ENCODE peak calls at places on chromosomes 7 and 10, in six cellular contexts. C is GM23248, W is PC-3, S is neural progenitor cell, M is MM.1S, Y is SK-N-SH. D is an unnamed sample. For H3F3A, the result is how much of the 10 kb centered on the place peaks cover.

GRCh38 chr7:84085147-84085546 is 109.4 kb downstream of the SEMA3A start:
- DNase-seq in C (peak), W (peak), S (no peak), M (no peak), Y (no peak), D (no peak)

GRCh38 chr10:113704637-113705343 is 25.1 kb downstream of the CASP7 start:
- DNase-seq in C (peak), W (peak), S (peak), M (peak), Y (peak), D (peak)

GRCh38 chr7:73701357-73701995 is 18.0 kb downstream of the STX1A start:
- DNase-seq in C (peak), W (peak), S (peak), M (no peak), Y (peak), D (peak)

GRCh38 chr7:90613088-90613498 is 17.0 kb downstream of the CDK14 start:
- DNase-seq in C (peak), W (no peak), S (no peak), M (no peak), Y (no peak), D (no peak)

GRCh38 chr10:89646833-89647570 is 2.0 kb upstream of the PANK1 start:
- DNase-seq in C (no peak), W (no peak), S (peak), M (no peak), Y (no peak), D (no peak)

GRCh38 chr10:67809107-67809506 is 28.9 kb downstream of the DNAJC12 start:
- DNase-seq in C (no peak), W (no peak), S (no peak), M (no peak), Y (no peak), D (peak)

GRCh38 chr7:123355576-123356195 is 155.9 kb upstream of the SLC13A1 start:
- DNase-seq in C (no peak), W (peak), S (peak), M (no peak), Y (no peak), D (peak)

GRCh38 chr10:22043327-22043633 is 39.8 kb upstream of the DNAJC1 start:
- DNase-seq in C (no peak), W (no peak), S (no peak), M (no peak), Y (no peak), D (no peak)

GRCh38 chr10:51700228-51700835 is 937 bp upstream of the CSTF2T start:
- DNase-seq in C (peak), W (peak), S (peak), M (peak), Y (no peak), D (peak)

GRCh38 chr10:108801775-108802516 is 1121.4 kb downstream of the XPNPEP1 start:
- DNase-seq in C (peak), W (peak), S (no peak), M (no peak), Y (no peak), D (no peak)

GRCh38 chr10:42933454-42934340 is 143.2 kb upstream of the RET start:
- DNase-seq in C (no peak), W (no peak), S (peak), M (no peak), Y (peak), D (peak)

GRCh38 chr10:76732306-76732705 is 905.3 kb downstream of the KCNMA1 start:
- DNase-seq in C (no peak), W (no peak), S (no peak), M (no peak), Y (no peak), D (no peak)

GRCh38 chr7:43572516-43573049 is 10.3 kb upstream of the STK17A start:
- DNase-seq in C (peak), W (peak), S (no peak), M (peak), Y (no peak), D (no peak)

GRCh38 chr7:96414931-96415292 is 93.0 kb upstream of the SLC25A13 start:
- DNase-seq in C (peak), W (peak), S (peak), M (peak), Y (peak), D (peak)

GRCh38 chr7:91005024-91005423 is 259.2 kb upstream of the FZD1 start:
- DNase-seq in C (no peak), W (no peak), S (no peak), M (no peak), Y (no peak), D (no peak)

GRCh38 chr7:134514663-134515062 is 12.7 kb upstream of the AKR1B10 start:
- DNase-seq in C (peak), W (peak), S (peak), M (peak), Y (peak), D (peak)

GRCh38 chr7:33841031-33841430 is 64.3 kb upstream of the BMPER start:
- DNase-seq in C (no peak), W (no peak), S (no peak), M (no peak), Y (no peak), D (no peak)

GRCh38 chr10:57218382-57218781 is 857.3 kb upstream of the ZWINT start:
- DNase-seq in C (no peak), W (peak), S (no peak), M (no peak), Y (no peak), D (no peak)

GRCh38 chr7:131244259-131244852 is 83.3 kb upstream of the MKLN1 start:
- DNase-seq in C (peak), W (peak), S (no peak), M (no peak), Y (peak), D (peak)

GRCh38 chr10:132456881-132457280 is 59.9 kb downstream of the PWWP2B start:
- DNase-seq in C (no peak), W (no peak), S (no peak), M (no peak), Y (no peak), D (no peak)

GRCh38 chr10:51468424-51468823 is 231.0 kb downstream of the CSTF2T start:
- DNase-seq in C (peak), W (peak), S (no peak), M (no peak), Y (no peak), D (no peak)

GRCh38 chr7:111242361-111242760 is 151.4 kb downstream of the LRRN3 start:
- DNase-seq in C (no peak), W (no peak), S (peak), M (no peak), Y (no peak), D (no peak)

GRCh38 chr10:49465717-49466116 is 69.8 kb upstream of the DRGX start:
- DNase-seq in C (no peak), W (no peak), S (no peak), M (no peak), Y (no peak), D (peak)

GRCh38 chr7:116653204-116653603 is 18.8 kb upstream of the MET start:
- DNase-seq in C (peak), W (peak), S (no peak), M (no peak), Y (no peak), D (no peak)

GRCh38 chr10:127911218-127911866 is 4.4 kb downstream of the PTPRE start:
- DNase-seq in C (no peak), W (no peak), S (no peak), M (no peak), Y (peak), D (no peak)

GRCh38 chr7:29485376-29486190 is 78.1 kb upstream of the PRR15 start:
- DNase-seq in C (no peak), W (no peak), S (no peak), M (no peak), Y (peak), D (no peak)

GRCh38 chr7:151851782-151852181 is 25.1 kb downstream of the PRKAG2 start:
- DNase-seq in C (no peak), W (no peak), S (no peak), M (no peak), Y (no peak), D (no peak)

GRCh38 chr10:77702166-77702565 is 64.6 kb upstream of the KCNMA1 start:
- DNase-seq in C (peak), W (peak), S (no peak), M (no peak), Y (no peak), D (no peak)

GRCh38 chr7:152544481-152544927 is 108.7 kb upstream of the KMT2C start:
- DNase-seq in C (no peak), W (no peak), S (peak), M (no peak), Y (no peak), D (peak)

GRCh38 chr10:128914681-128915080 is 552.4 kb upstream of the MGMT start:
- DNase-seq in C (no peak), W (no peak), S (no peak), M (no peak), Y (no peak), D (no peak)

GRCh38 chr7:27110977-27111752 is 8.7 kb upstream of the HOXA2 start:
- DNase-seq in C (peak), W (peak), S (no peak), M (no peak), Y (no peak), D (peak)

GRCh38 chr7:100590077-100590737 is 4.1 kb downstream of the FBXO24 start:
- DNase-seq in C (no peak), W (no peak), S (no peak), M (no peak), Y (no peak), D (no peak)

GRCh38 chr10:58348571-58349033 is 13.8 kb downstream of the UBE2D1 start:
- DNase-seq in C (no peak), W (peak), S (peak), M (no peak), Y (no peak), D (peak)

GRCh38 chr7:128189231-128189930 is 51.7 kb upstream of the LEP start:
- DNase-seq in C (no peak), W (no peak), S (no peak), M (no peak), Y (no peak), D (no peak)

GRCh38 chr7:141785711-141786552 is 4.1 kb upstream of the TAS2R5 start:
- DNase-seq in C (peak), W (peak), S (peak), M (peak), Y (peak), D (peak)
- TF ChIP-seq EZH2phosphoT487 in C (no peak), W (no peak), S (no peak), M (no peak), Y (no peak), D (no peak)

GRCh38 chr10:88110355-88110754 is 246.9 kb downstream of the PTEN start:
- DNase-seq in C (peak), W (no peak), S (no peak), M (no peak), Y (no peak), D (no peak)

GRCh38 chr10:88108115-88108610 is 244.7 kb downstream of the PTEN start:
- DNase-seq in C (peak), W (no peak), S (no peak), M (peak), Y (no peak), D (no peak)

GRCh38 chr10:88106348-88106747 is 242.9 kb downstream of the PTEN start:
- DNase-seq in C (no peak), W (no peak), S (no peak), M (no peak), Y (no peak), D (no peak)

GRCh38 chr10:88107296-88107695 is 243.9 kb downstream of the PTEN start:
- DNase-seq in C (no peak), W (no peak), S (no peak), M (no peak), Y (no peak), D (no peak)

GRCh38 chr10:88107698-88108097 is 244.3 kb downstream of the PTEN start:
- DNase-seq in C (no peak), W (no peak), S (no peak), M (no peak), Y (no peak), D (no peak)
- H3F3A ChIP-seq in C (under half), W (under half), S (under half), M (under half), Y (under half), D (under half)

DNA sequence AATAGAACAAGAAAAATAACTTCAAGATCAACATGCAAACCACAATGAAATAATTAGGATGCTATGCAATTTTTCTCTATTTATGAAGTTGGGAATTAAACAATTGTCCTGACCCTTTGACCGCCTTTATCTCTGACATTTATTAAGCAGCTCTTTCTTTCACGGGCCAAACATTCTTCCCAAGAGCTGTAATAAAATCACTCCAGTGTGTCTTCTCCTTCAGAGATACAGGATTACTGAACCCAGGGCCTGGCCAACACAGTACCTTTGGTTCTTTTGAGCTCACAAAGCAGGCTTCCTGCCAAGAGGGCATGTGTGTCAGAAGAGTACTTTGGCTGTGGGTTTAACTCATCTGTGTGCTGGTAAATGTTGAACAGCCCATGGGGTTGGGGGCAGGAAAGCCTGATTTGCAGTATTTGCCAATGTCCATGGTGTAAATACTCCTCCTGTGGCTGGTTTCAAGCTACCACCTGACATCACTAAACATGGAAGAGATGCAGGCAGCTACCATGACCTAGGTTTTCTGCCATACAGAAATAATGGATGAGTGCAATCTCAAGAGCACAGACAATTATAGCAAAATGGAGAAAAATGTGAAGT is 121.7 kb downstream of the FANK1 start:
- DNase-seq in C (peak), W (peak), S (no peak), M (no peak), Y (no peak), D (no peak)
- TF ChIP-seq EZH2phosphoT487 in C (no peak), W (no peak), S (no peak), M (no peak), Y (no peak), D (no peak)

GRCh38 chr7:103398488-103398887 is 47.5 kb downstream of the SLC26A5 start:
- DNase-seq in C (no peak), W (no peak), S (no peak), M (no peak), Y (no peak), D (no peak)

GRCh38 chr7:103391150-103391549 is 43.7 kb downstream of the PSMC2 start:
- DNase-seq in C (no peak), W (peak), S (no peak), M (no peak), Y (no peak), D (no peak)

GRCh38 chr7:103394566-103394965 is 47.1 kb downstream of the PSMC2 start:
- DNase-seq in C (no peak), W (peak), S (no peak), M (no peak), Y (no peak), D (no peak)

GRCh38 chr7:103391976-103392375 is 44.5 kb downstream of the PSMC2 start:
- DNase-seq in C (peak), W (peak), S (no peak), M (no peak), Y (no peak), D (no peak)

GRCh38 chr7:103395071-103395470 is 47.6 kb downstream of the PSMC2 start:
- DNase-seq in C (no peak), W (no peak), S (no peak), M (no peak), Y (no peak), D (no peak)
- H3F3A ChIP-seq in C (under half), W (under half), S (under half), M (under half), Y (under half), D (under half)

DNA sequence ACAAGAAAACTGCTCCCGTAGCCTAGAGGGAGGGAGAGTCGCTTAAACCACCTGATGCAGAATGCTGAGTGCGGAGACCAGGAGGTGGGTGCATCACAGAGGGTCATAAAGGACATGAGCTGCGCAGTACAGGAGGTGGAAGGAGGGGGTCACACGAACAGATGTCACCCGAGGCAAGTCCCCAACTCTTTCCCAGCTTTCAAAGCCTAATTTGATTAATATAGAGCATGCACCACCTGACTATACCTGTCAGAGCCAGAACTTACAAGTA is 867 bp upstream of the VOPP1 start:
- DNase-seq in C (no peak), W (no peak), S (no peak), M (no peak), Y (no peak), D (peak)
- TF ChIP-seq EZH2phosphoT487 in C (no peak), W (no peak), S (no peak), M (no peak), Y (no peak), D (no peak)

DNA sequence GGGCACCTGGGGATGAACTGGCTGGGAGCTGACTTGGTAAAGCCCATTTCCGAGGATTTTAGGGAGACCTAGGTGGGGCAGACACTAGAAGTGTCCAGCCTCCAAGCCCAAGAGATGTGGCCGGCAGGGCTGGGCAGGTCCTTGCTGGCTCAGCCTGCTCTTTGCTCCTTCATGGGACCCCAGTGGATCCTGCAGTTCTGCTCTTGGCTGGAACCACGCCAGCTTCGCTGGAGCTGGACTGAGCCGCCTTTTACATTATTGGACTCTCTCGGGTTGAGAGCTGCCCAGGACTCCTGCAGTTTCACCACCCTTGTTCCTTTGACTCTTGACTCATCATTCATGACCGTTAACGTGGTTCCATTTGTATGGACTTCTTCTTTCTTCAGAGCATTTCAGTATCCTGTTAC is 5.7 kb downstream of the PPIF start:
- DNase-seq in C (no peak), W (no peak), S (no peak), M (no peak), Y (no peak), D (no peak)
- H3F3A ChIP-seq in C (under half), W (under half), S (under half), M (under half), Y (under half), D (under half)

GRCh38 chr7:157674715-157675426 is 338.1 kb downstream of the DNAJB6 start:
- DNase-seq in C (no peak), W (no peak), S (no peak), M (no peak), Y (no peak), D (no peak)
- TF ChIP-seq EZH2phosphoT487 in C (no peak), W (no peak), S (no peak), M (no peak), Y (no peak), D (no peak)

GRCh38 chr10:117885206-117885605 is 161.5 kb downstream of the RAB11FIP2 start:
- DNase-seq in C (peak), W (no peak), S (peak), M (no peak), Y (no peak), D (no peak)

GRCh38 chr10:117878626-117879025 is 168.1 kb downstream of the RAB11FIP2 start:
- DNase-seq in C (no peak), W (no peak), S (no peak), M (no peak), Y (no peak), D (no peak)

GRCh38 chr10:117886766-117887165 is 160.0 kb downstream of the RAB11FIP2 start:
- DNase-seq in C (no peak), W (no peak), S (peak), M (no peak), Y (no peak), D (no peak)

GRCh38 chr10:117884088-117884487 is 162.7 kb downstream of the RAB11FIP2 start:
- DNase-seq in C (no peak), W (no peak), S (no peak), M (no peak), Y (no peak), D (no peak)

GRCh38 chr10:117884592-117884991 is 162.1 kb downstream of the RAB11FIP2 start:
- DNase-seq in C (no peak), W (no peak), S (no peak), M (no peak), Y (no peak), D (no peak)
- H3F3A ChIP-seq in C (under half), W (under half), S (under half), M (under half), Y (under half), D (under half)

GRCh38 chr7:142983825-142984224 is 21.7 kb upstream of the KEL start:
- DNase-seq in C (no peak), W (no peak), S (no peak), M (no peak), Y (no peak), D (no peak)
- TF ChIP-seq EZH2phosphoT487 in C (no peak), W (no peak), S (no peak), M (no peak), Y (no peak), D (no peak)

GRCh38 chr10:133459454-133460207 is 5.9 kb downstream of the SCART1 start:
- DNase-seq in C (no peak), W (no peak), S (no peak), M (no peak), Y (no peak), D (peak)
- H3F3A ChIP-seq in C (under half), W (under half), S (under half), M (under half), Y (under half), D (under half)